ENCODE peak calls at places on chromosomes 6 and 20, in nine cellular contexts. P is stimulated activated CD8-positive, alpha-beta memory T cell treated with anti-CD3 and anti-CD28 coated beads, Interleukin-7, amount 100 ng/mL, for 1 hour; D is AG08396; E is activated naive CD8-positive, alpha-beta T cell treated with anti-CD3 and anti-CD28 coated beads for 36 hours; A is effector CD4-positive, alpha-beta T cell; T is iris pigment epithelial cell; L is activated T-cell treated with anti-CD3 and anti-CD28 coated beads, Interleukin-2, amount 50 U/mL, for 4 hours; Y is AG10803; V is activated CD4-positive, alpha-beta T cell treated with anti-CD3 and anti-CD28 coated beads, Interleukin-2, amount 50 U/mL, for 4 hours. F is an unnamed sample.

GRCh38 chr6:138680085-138680484 is 93.5 kb upstream of the CCDC28A start:
- DNase-seq in P (no peak), D (no peak), E (no peak), A (no peak), T (no peak), L (no peak), Y (no peak), V (no peak), F (no peak)

GRCh38 chr6:150691463-150691862 is 91.8 kb downstream of the PLEKHG1 start:
- DNase-seq in P (no peak), D (no peak), E (no peak), A (no peak), T (no peak), L (no peak), Y (no peak), V (no peak), F (no peak)

GRCh38 chr20:63230800-63231268 is 4.9 kb upstream of the BIRC7 start:
- DNase-seq in P (no peak), D (peak; percentile 78), E (no peak), A (no peak), T (peak; percentile 77), L (no peak), Y (peak; percentile 68), V (no peak), F (peak; percentile 62)

GRCh38 chr6:19086480-19086879 is 699.3 kb downstream of the RNF144B start:
- DNase-seq in P (no peak), D (no peak), E (no peak), A (no peak), T (no peak), L (no peak), Y (no peak), V (no peak), F (no peak)

GRCh38 chr6:108484016-108484415 is 76.7 kb upstream of the FOXO3 start:
- DNase-seq in P (no peak), D (no peak), E (no peak), A (no peak), T (no peak), L (no peak), Y (no peak), V (no peak), F (no peak)

GRCh38 chr6:72857791-72858190 is 235.9 kb downstream of the KCNQ5 start:
- DNase-seq in P (no peak), D (no peak), E (no peak), A (no peak), T (peak; percentile 70), L (no peak), Y (peak; percentile 43), V (no peak), F (no peak)

GRCh38 chr20:10171864-10172751 is 46.5 kb upstream of the SNAP25 start:
- DNase-seq in P (no peak), D (peak; percentile 72), E (peak; percentile 29), A (no peak), T (peak; percentile 16), L (no peak), Y (peak; percentile 5), V (peak; percentile 1), F (peak; percentile 46)

GRCh38 chr20:15976047-15976731 is 597.1 kb downstream of the KIF16B start:
- DNase-seq in P (no peak), D (no peak), E (no peak), A (no peak), T (no peak), L (no peak), Y (no peak), V (no peak), F (no peak)

GRCh38 chr20:4951299-4951698 is 50.0 kb downstream of the SLC23A2 start:
- DNase-seq in P (no peak), D (peak; percentile 65), E (no peak), A (no peak), T (peak; percentile 91), L (no peak), Y (peak; percentile 80), V (no peak), F (peak; percentile 71)

GRCh38 chr6:77456531-77457248 is 6.6 kb downstream of the HTR1B start:
- DNase-seq in P (no peak), D (peak; percentile 77), E (no peak), A (no peak), T (peak; percentile 100), L (no peak), Y (peak; percentile 99), V (no peak), F (peak; percentile 86)

GRCh38 chr6:125169058-125169457 is 15.5 kb downstream of the TPD52L1 start:
- DNase-seq in P (no peak), D (no peak), E (no peak), A (no peak), T (no peak), L (no peak), Y (peak; percentile 69), V (no peak), F (peak; percentile 49)

GRCh38 chr20:63979549-63980316 is at the start of gene SAMD10:
- DNase-seq in P (no peak), D (peak; percentile 48), E (peak; percentile 95), A (peak; percentile 57), T (peak; percentile 36), L (peak; percentile 75), Y (no peak), V (peak; percentile 71), F (no peak)

GRCh38 chr6:29553268-29554057 is 6.1 kb downstream of the UBD start:
- DNase-seq in P (no peak), D (peak; percentile 77), E (peak; percentile 37), A (no peak), T (peak; percentile 76), L (no peak), Y (peak; percentile 68), V (no peak), F (peak; percentile 83)

GRCh38 chr6:139161169-139161568 is 26.3 kb downstream of the HECA start:
- DNase-seq in P (peak; percentile 23), D (peak; percentile 51), E (peak; percentile 56), A (peak; percentile 74), T (peak; percentile 27), L (peak; percentile 51), Y (peak; percentile 58), V (peak; percentile 54), F (peak; percentile 29)

GRCh38 chr20:24735263-24735662 is 213.8 kb upstream of the CST7 start:
- DNase-seq in P (no peak), D (no peak), E (no peak), A (no peak), T (no peak), L (no peak), Y (no peak), V (no peak), F (no peak)

GRCh38 chr20:10611357-10611756 is 62.4 kb downstream of the JAG1 start:
- DNase-seq in P (no peak), D (peak; percentile 57), E (no peak), A (no peak), T (peak; percentile 75), L (no peak), Y (peak; percentile 50), V (no peak), F (peak; percentile 33)

GRCh38 chr6:90414352-90414751 is 117.7 kb upstream of the BACH2 start:
- DNase-seq in P (no peak), D (no peak), E (no peak), A (no peak), T (no peak), L (no peak), Y (no peak), V (no peak), F (no peak)

GRCh38 chr20:62122659-62123449 is 579 bp downstream of the LSM14B start:
- DNase-seq in P (no peak), D (peak; percentile 52), E (peak; percentile 61), A (no peak), T (peak; percentile 39), L (peak; percentile 34), Y (peak; percentile 44), V (no peak), F (peak; percentile 63)

GRCh38 chr6:88662653-88663174 is 300.7 kb downstream of the RNGTT start:
- DNase-seq in P (no peak), D (no peak), E (no peak), A (no peak), T (no peak), L (no peak), Y (no peak), V (no peak), F (no peak)

GRCh38 chr6:113082691-113083090 is 735.6 kb downstream of the RFPL4B start:
- DNase-seq in P (no peak), D (no peak), E (no peak), A (no peak), T (peak; percentile 88), L (no peak), Y (peak; percentile 59), V (no peak), F (peak; percentile 91)

GRCh38 chr6:151729829-151730495 is 77.5 kb upstream of the ESR1 start:
- DNase-seq in P (no peak), D (no peak), E (no peak), A (no peak), T (no peak), L (no peak), Y (no peak), V (no peak), F (no peak)

GRCh38 chr6:21971540-21971939 is 325.3 kb downstream of the PRL start:
- DNase-seq in P (no peak), D (no peak), E (no peak), A (no peak), T (peak; percentile 72), L (no peak), Y (no peak), V (no peak), F (no peak)

GRCh38 chr20:33875055-33875454 is 63.9 kb downstream of the CHMP4B start:
- DNase-seq in P (no peak), D (no peak), E (no peak), A (no peak), T (no peak), L (no peak), Y (no peak), V (no peak), F (no peak)

GRCh38 chr6:38239719-38240451 is 399.8 kb downstream of the BTBD9 start:
- DNase-seq in P (no peak), D (peak; percentile 20), E (no peak), A (no peak), T (peak; percentile 43), L (no peak), Y (peak; percentile 73), V (no peak), F (no peak)

GRCh38 chr6:147970970-147971369 is 371.7 kb upstream of the SASH1 start:
- DNase-seq in P (no peak), D (no peak), E (no peak), A (no peak), T (peak; percentile 22), L (no peak), Y (no peak), V (no peak), F (no peak)

GRCh38 chr20:8020314-8021079 is 936 bp upstream of the TMX4 start:
- DNase-seq in P (no peak), D (no peak), E (no peak), A (no peak), T (no peak), L (no peak), Y (peak; percentile 15), V (no peak), F (no peak)

GRCh38 chr20:45822863-45823262 is 4.2 kb downstream of the TNNC2 start:
- DNase-seq in P (no peak), D (peak; percentile 56), E (peak; percentile 15), A (no peak), T (no peak), L (no peak), Y (peak; percentile 27), V (no peak), F (no peak)

GRCh38 chr6:22556298-22556697 is 13.1 kb upstream of the HDGFL1 start:
- DNase-seq in P (no peak), D (no peak), E (no peak), A (no peak), T (no peak), L (no peak), Y (no peak), V (no peak), F (no peak)

GRCh38 chr20:62886709-62887058 is 25.1 kb upstream of the TCFL5 start:
- DNase-seq in P (no peak), D (no peak), E (no peak), A (no peak), T (no peak), L (no peak), Y (no peak), V (no peak), F (no peak)

GRCh38 chr6:73309784-73310502 is 44.1 kb downstream of the DPPA5 start:
- DNase-seq in P (peak; percentile 23), D (peak; percentile 85), E (peak; percentile 73), A (peak; percentile 12), T (peak; percentile 56), L (peak; percentile 30), Y (peak; percentile 45), V (peak; percentile 42), F (peak; percentile 44)

GRCh38 chr6:41836660-41837052 is 49.2 kb downstream of the TOMM6 start:
- DNase-seq in P (no peak), D (no peak), E (no peak), A (no peak), T (peak; percentile 72), L (no peak), Y (peak; percentile 20), V (no peak), F (peak; percentile 22)

F was measured in fibroblast of gingiva.